ENCODE peak calls at places on chromosomes 13 and 19, in ten cellular contexts. K, O, F, H, B, X, J, D, L and G are unnamed samples.
A peak's percentile ranks its signal among the peaks of the same experiment; 100 is the strongest.

GRCh38 chr19:5621311-5621944 is 1.1 kb downstream of the SAFB2 start:
- DNase-seq in H (no peak), X (no peak), J (no peak), L (no peak), K (no peak), O (peak; percentile 48), D (no peak), F (no peak), B (no peak), G (no peak)

GRCh38 chr19:18466354-18466753 is 28.4 kb upstream of the ISYNA1 start:
- DNase-seq in J (no peak), F (no peak), X (no peak), L (no peak), B (no peak), K (no peak), H (no peak), O (no peak), D (no peak), G (no peak)

GRCh38 chr13:93552596-93552995 is 326.0 kb downstream of the GPC6 start:
- DNase-seq in K (no peak), X (no peak), O (no peak), L (no peak), F (no peak), B (no peak), H (no peak), J (peak; percentile 27), D (no peak), G (no peak)

GRCh38 chr19:2491130-2491801 is 15.3 kb downstream of the GADD45B start:
- DNase-seq in X (no peak), L (no peak), K (no peak), J (peak; percentile 91), O (peak; percentile 93), B (peak; percentile 90), H (no peak), D (no peak), F (no peak), G (peak; percentile 77)

GRCh38 chr19:17292301-17293074 is 10.7 kb downstream of the ABHD8 start:
- DNase-seq in X (peak; percentile 59), K (peak; percentile 71), F (peak; percentile 48), O (peak; percentile 89), J (no peak), D (no peak), H (no peak), L (peak; percentile 81), B (no peak), G (no peak)

GRCh38 chr13:20711301-20712044 is 8.0 kb downstream of the IL17D start:
- DNase-seq in X (no peak), K (no peak), J (no peak), L (no peak), O (no peak), H (no peak), F (no peak), B (no peak), D (no peak), G (no peak)

GRCh38 chr19:42450314-42450934 is 7.7 kb upstream of the CXCL17 start:
- DNase-seq in O (peak; percentile 95), D (no peak), F (peak; percentile 64), H (peak; percentile 73), J (peak; percentile 78), B (peak; percentile 19), X (peak; percentile 55), K (peak; percentile 52), L (peak; percentile 45), G (peak; percentile 93)

GRCh38 chr19:37930416-37930815 is 23.4 kb downstream of the SIPA1L3 start:
- DNase-seq in O (peak; percentile 61), B (no peak), J (no peak), D (no peak), K (no peak), L (no peak), X (no peak), H (no peak), F (no peak), G (no peak)

GRCh38 chr13:98222081-98222554 is 45.0 kb upstream of the RNF113B start:
- DNase-seq in F (no peak), D (no peak), X (no peak), L (no peak), O (no peak), J (no peak), B (no peak), H (no peak), K (no peak), G (no peak)

GRCh38 chr13:80945328-80945727 is 604.4 kb upstream of the SPRY2 start:
- DNase-seq in F (no peak), J (no peak), X (no peak), B (no peak), O (no peak), H (no peak), K (no peak), L (no peak), D (no peak), G (no peak)

GRCh38 chr19:55432355-55432959 is 10.6 kb downstream of the SHISA7 start:
- DNase-seq in L (no peak), K (no peak), H (no peak), D (no peak), J (no peak), F (no peak), O (no peak), X (no peak), B (no peak), G (no peak)

GRCh38 chr13:50731400-50731799 is 112.1 kb downstream of the DLEU7 start:
- DNase-seq in O (no peak), L (no peak), K (no peak), H (peak; percentile 24), J (peak; percentile 71), D (no peak), B (peak; percentile 40), F (no peak), X (peak; percentile 24), G (no peak)

GRCh38 chr19:56594783-56595547 is at the start of gene ZNF71:
- DNase-seq in B (no peak), J (peak; percentile 94), D (peak; percentile 77), X (peak; percentile 55), F (peak; percentile 68), H (peak; percentile 57), K (peak; percentile 85), O (peak; percentile 94), L (peak; percentile 78), G (peak; percentile 86)

GRCh38 chr19:7554990-7555864 is 19.7 kb downstream of the PNPLA6 start:
- DNase-seq in K (no peak), B (no peak), D (no peak), H (no peak), L (no peak), X (no peak), O (no peak), F (no peak), J (no peak), G (no peak)

GRCh38 chr13:112956516-112957294 is 12.3 kb upstream of the MCF2L start:
- DNase-seq in H (no peak), O (peak; percentile 28), F (no peak), K (no peak), B (no peak), X (no peak), L (no peak), D (no peak), J (no peak), G (no peak)

GRCh38 chr19:8373867-8374813 is 10.2 kb downstream of the ANGPTL4 start:
- DNase-seq in D (no peak), J (no peak), B (no peak), X (no peak), H (no peak), F (peak; percentile 73), O (peak; percentile 64), L (no peak), K (no peak), G (peak; percentile 86)

GRCh38 chr13:70747305-70747704 is 639.1 kb upstream of the KLHL1 start:
- DNase-seq in L (no peak), K (no peak), H (no peak), O (no peak), X (no peak), J (no peak), F (no peak), D (no peak), B (no peak), G (no peak)

GRCh38 chr19:38734426-38735256 is 9.6 kb downstream of the CAPN12 start:
- DNase-seq in J (no peak), D (no peak), F (no peak), L (no peak), H (no peak), B (no peak), X (no peak), K (no peak), O (peak; percentile 81), G (no peak)

GRCh38 chr13:95185851-95186250 is 115.4 kb downstream of the ABCC4 start:
- DNase-seq in F (no peak), L (no peak), K (no peak), O (peak; percentile 66), J (no peak), D (no peak), X (no peak), H (no peak), B (no peak), G (no peak)